ENCODE peak calls at places on chromosomes 12 and 14, in six cellular contexts. G is keratinocyte, Q is sigmoid colon, U is coronary artery, E is HCT116, W is PC-3. S is an unnamed sample.

GRCh38 chr12:121060149-121061001 is 21.3 kb upstream of the OASL start:
- DNase-seq in E (peak; percentile 67), Q (no peak), W (peak; percentile 75), G (no peak), U (no peak), S (no peak)

GRCh38 chr12:91309450-91309849 is 126.8 kb upstream of the DCN start:
- DNase-seq in G (no peak), U (no peak), E (no peak), W (no peak), Q (no peak), S (no peak)

GRCh38 chr12:27573972-27574371 is 50.0 kb downstream of the PPFIBP1 start:
- DNase-seq in U (no peak), Q (no peak), G (no peak), W (peak; percentile 99), E (peak; percentile 37), S (no peak)

GRCh38 chr12:27163048-27163715 is 80.8 kb upstream of the C12orf71 start:
- DNase-seq in G (no peak), U (no peak), W (peak; percentile 85), Q (no peak), E (no peak), S (no peak)

GRCh38 chr12:11965258-11965910 is 105.4 kb upstream of the BCL2L14 start:
- DNase-seq in E (no peak), U (no peak), Q (no peak), W (no peak), G (no peak), S (no peak)

GRCh38 chr12:55499231-55499630 is 7.1 kb downstream of the OR6C68 start:
- DNase-seq in W (no peak), E (no peak), U (no peak), Q (no peak), G (no peak), S (no peak)

GRCh38 chr14:24052656-24053547 is 1.1 kb downstream of the CARMIL3 start:
- DNase-seq in U (no peak), Q (no peak), W (no peak), G (no peak), E (no peak), S (no peak)

GRCh38 chr12:96070670-96071279 is 35.4 kb upstream of the LTA4H start:
- DNase-seq in G (no peak), Q (no peak), U (no peak), W (no peak), E (no peak), S (no peak)

GRCh38 chr14:68675233-68675577 is 117.7 kb downstream of the ZFP36L1 start:
- DNase-seq in W (peak; percentile 93), E (no peak), G (no peak), Q (peak; percentile 19), U (no peak), S (no peak)

GRCh38 chr14:63614964-63615363 is 26.7 kb downstream of the WDR89 start:
- DNase-seq in G (no peak), Q (no peak), U (no peak), E (no peak), W (peak; percentile 38), S (no peak)

GRCh38 chr14:51242545-51243490 is 2.8 kb downstream of the TMX1 start:
- DNase-seq in U (no peak), E (no peak), G (no peak), W (no peak), Q (no peak), S (no peak)

GRCh38 chr12:103043531-103044445 is 86.3 kb downstream of the ASCL1 start:
- DNase-seq in G (no peak), U (no peak), E (no peak), Q (no peak), W (no peak), S (no peak)

GRCh38 chr14:22796087-22796707 is 19.0 kb downstream of the SLC7A7 start:
- DNase-seq in Q (no peak), G (no peak), U (no peak), E (no peak), W (peak; percentile 27), S (no peak)

GRCh38 chr14:97299661-97300060 is 502.5 kb downstream of the VRK1 start:
- DNase-seq in Q (no peak), U (no peak), E (no peak), G (no peak), W (no peak), S (no peak)

GRCh38 chr14:97298775-97299174 is 501.6 kb downstream of the VRK1 start:
- DNase-seq in E (no peak), Q (no peak), W (no peak), U (no peak), G (no peak), S (no peak)

GRCh38 chr14:97298331-97298730 is 501.1 kb downstream of the VRK1 start:
- DNase-seq in W (peak; percentile 41), G (no peak), Q (no peak), E (no peak), U (no peak), S (no peak)

GRCh38 chr14:97306133-97306784 is 509.1 kb downstream of the VRK1 start:
- DNase-seq in G (no peak), E (no peak), U (no peak), W (no peak), Q (no peak), S (no peak)

GRCh38 chr14:97301931-97302559 is 504.9 kb downstream of the VRK1 start:
- DNase-seq in Q (no peak), W (no peak), E (no peak), G (peak; percentile 1), U (no peak), S (no peak)
- H3K27ac ChIP-seq in Q (no peak overlapping the region), W (no peak overlapping the region), E (no peak overlapping the region), G (no peak overlapping the region), U (no peak overlapping the region), S (no peak overlapping the region)

GRCh38 chr12:532908-533565 is 73.3 kb downstream of the B4GALNT3 start:
- DNase-seq in U (no peak), W (peak; percentile 50), Q (no peak), G (peak; percentile 98), E (no peak), S (peak; percentile 98)
- H3K27ac ChIP-seq in U (no peak overlapping the region), W (peak overlapping the region; percentile 32), Q (no peak overlapping the region), G (peak overlapping the region; percentile 88), E (no peak overlapping the region), S (peak overlapping the region; percentile 91)

DNA sequence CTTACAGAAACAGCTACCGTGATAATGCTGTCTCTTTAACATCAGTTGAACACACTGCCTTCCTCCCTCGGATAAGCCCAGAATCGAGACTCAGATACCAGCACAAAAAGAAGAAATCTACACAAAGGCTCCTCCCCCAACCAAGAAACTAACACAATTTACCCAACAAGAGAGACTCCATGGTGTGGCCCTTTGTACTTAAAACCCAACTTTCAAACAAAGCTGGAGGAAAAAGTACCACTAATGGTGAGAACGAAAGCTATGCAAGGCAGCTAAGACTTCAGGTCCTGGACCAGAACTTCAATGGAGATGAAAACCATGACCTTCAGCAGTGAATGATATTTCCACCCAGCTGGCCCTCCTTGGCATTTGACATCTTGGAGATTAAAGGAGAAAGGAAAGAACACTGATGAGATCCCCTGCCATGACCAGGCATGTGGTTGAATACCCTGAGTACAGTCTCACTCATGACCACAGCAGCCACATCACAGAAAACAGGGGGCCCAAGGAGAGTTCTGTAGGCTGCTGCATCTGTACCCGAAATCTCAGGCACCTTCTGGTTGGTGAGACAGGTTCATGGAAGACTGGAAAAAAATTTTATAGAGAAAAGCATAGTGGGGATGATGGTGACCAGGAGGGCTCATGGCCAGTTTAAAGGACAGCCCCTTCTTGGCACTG is 36.7 kb downstream of the RBM19 start:
- DNase-seq in G (no peak), W (no peak), U (no peak), Q (no peak), E (no peak), S (no peak)
- H3K27ac ChIP-seq in G (no peak overlapping the region), W (no peak overlapping the region), U (no peak overlapping the region), Q (no peak overlapping the region), E (no peak overlapping the region), S (no peak overlapping the region)

GRCh38 chr14:70670992-70671651 is 29.4 kb downstream of the TTC9 start:
- DNase-seq in W (no peak), Q (no peak), U (no peak), E (no peak), G (no peak), S (no peak)
- H3K27ac ChIP-seq in W (no peak overlapping the region), Q (no peak overlapping the region), U (no peak overlapping the region), E (no peak overlapping the region), G (no peak overlapping the region), S (no peak overlapping the region)

GRCh38 chr12:53497461-53497860 is 1.8 kb downstream of the MAP3K12 start:
- DNase-seq in G (no peak), Q (no peak), U (no peak), W (no peak), E (no peak), S (no peak)
- H3K27ac ChIP-seq in G (no peak overlapping the region), Q (no peak overlapping the region), U (no peak overlapping the region), W (no peak overlapping the region), E (no peak overlapping the region), S (no peak overlapping the region)

GRCh38 chr14:32701475-32701874 is 237.2 kb upstream of the NPAS3 start:
- DNase-seq in E (no peak), Q (no peak), W (no peak), U (no peak), G (no peak), S (no peak)

GRCh38 chr14:32696325-32697101 is 242.2 kb upstream of the NPAS3 start:
- DNase-seq in E (no peak), U (no peak), G (no peak), Q (no peak), W (no peak), S (no peak)

GRCh38 chr14:32697114-32697513 is 241.6 kb upstream of the NPAS3 start:
- DNase-seq in W (no peak), E (no peak), G (no peak), U (no peak), Q (no peak), S (no peak)

GRCh38 chr14:32697704-32698103 is 241.0 kb upstream of the NPAS3 start:
- DNase-seq in W (peak; percentile 72), E (no peak), G (no peak), Q (no peak), U (no peak), S (no peak)

DNA sequence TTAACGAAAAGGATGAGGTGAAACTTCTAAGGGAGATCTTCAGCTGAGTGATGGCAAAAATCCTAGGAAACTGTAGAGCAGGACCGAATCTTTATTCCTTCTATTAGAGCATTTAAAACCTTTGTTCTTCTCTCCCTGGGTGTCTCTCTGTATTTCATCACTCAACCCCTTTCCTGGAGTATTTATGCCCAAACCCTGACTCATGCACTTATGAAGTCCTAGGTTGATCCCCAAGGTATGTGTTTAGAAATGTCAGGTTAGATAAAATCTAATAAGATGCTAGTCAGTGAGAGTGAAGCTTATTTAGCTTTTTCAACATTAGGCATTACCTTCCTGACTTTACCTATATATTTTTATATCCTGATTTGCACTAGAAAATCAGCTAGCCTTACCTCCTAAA is 239.8 kb upstream of the NPAS3 start:
- DNase-seq in U (no peak), Q (no peak), G (no peak), E (no peak), W (peak; percentile 64), S (no peak)
- H3K27ac ChIP-seq in U (no peak overlapping the region), Q (no peak overlapping the region), G (no peak overlapping the region), E (no peak overlapping the region), W (no peak overlapping the region), S (no peak overlapping the region)

GRCh38 chr14:75133597-75133996 is 6.7 kb upstream of the NEK9 start:
- DNase-seq in G (no peak), U (no peak), E (no peak), Q (no peak), W (no peak), S (no peak)
- H3K27ac ChIP-seq in G (no peak overlapping the region), U (no peak overlapping the region), E (no peak overlapping the region), Q (no peak overlapping the region), W (no peak overlapping the region), S (no peak overlapping the region)